ENCODE peak calls at places on chromosomes 13 and 19, in eight cellular contexts. A is IMR-90, D is mesothelial cell of epicardium, B is cardiac fibroblast, Y is dorsolateral prefrontal cortex, L is fibroblast of lung, J is kidney, S is psoas muscle. I is an unnamed sample.

GRCh38 chr19:36686365-36687213 is 823 bp upstream of the ZNF567 start:
- DNase-seq in A (peak; percentile 5), D (no peak), B (peak; percentile 9), Y (no peak), L (peak; percentile 12), J (peak; percentile 72), S (peak; percentile 54), I (no peak)

GRCh38 chr13:94175076-94175475 is 304.4 kb downstream of the DCT start:
- DNase-seq in A (no peak), D (no peak), B (no peak), Y (no peak), L (no peak), J (no peak), S (no peak), I (no peak)

GRCh38 chr19:12838182-12838890 is at the start of gene MAST1:
- DNase-seq in A (no peak), D (no peak), B (no peak), Y (peak; percentile 42), L (no peak), J (no peak), S (peak; percentile 51), I (peak; percentile 75)

GRCh38 chr13:25037057-25037813 is 58.7 kb upstream of the PABPC3 start:
- DNase-seq in A (peak; percentile 65), D (no peak), B (peak; percentile 76), Y (no peak), L (peak; percentile 73), J (no peak), S (no peak), I (no peak)

GRCh38 chr19:47243776-47244547 is 12.4 kb upstream of the CCDC9 start:
- DNase-seq in A (peak; percentile 97), D (peak; percentile 86), B (peak; percentile 98), Y (peak; percentile 71), L (peak; percentile 97), J (peak; percentile 97), S (peak; percentile 96), I (peak; percentile 98)

GRCh38 chr19:2867025-2867991 is at the start of gene ZNF556:
- DNase-seq in A (no peak), D (no peak), B (no peak), Y (no peak), L (no peak), J (peak; percentile 86), S (peak; percentile 77), I (no peak)

GRCh38 chr19:29815231-29815630 is 3.4 kb downstream of the CCNE1 start:
- DNase-seq in A (no peak), D (no peak), B (no peak), Y (no peak), L (no peak), J (no peak), S (peak; percentile 4), I (no peak)

GRCh38 chr19:49554701-49555181 is 25.6 kb downstream of the NOSIP start:
- DNase-seq in A (no peak), D (no peak), B (no peak), Y (no peak), L (no peak), J (no peak), S (no peak), I (no peak)

GRCh38 chr13:48994731-48995130 is 19.0 kb downstream of the FNDC3A start:
- DNase-seq in A (peak; percentile 68), D (no peak), B (peak; percentile 77), Y (no peak), L (peak; percentile 45), J (no peak), S (no peak), I (no peak)

GRCh38 chr19:16274466-16274865 is 50.2 kb upstream of the KLF2 start:
- DNase-seq in A (no peak), D (no peak), B (peak; percentile 45), Y (no peak), L (no peak), J (no peak), S (peak; percentile 64), I (no peak)

GRCh38 chr13:101942038-101942437 is 459.8 kb downstream of the FGF14 start:
- DNase-seq in A (peak; percentile 16), D (no peak), B (peak; percentile 61), Y (no peak), L (peak; percentile 59), J (no peak), S (no peak), I (no peak)

GRCh38 chr13:102355251-102355650 is 46.6 kb downstream of the FGF14 start:
- DNase-seq in A (no peak), D (no peak), B (no peak), Y (no peak), L (no peak), J (no peak), S (no peak), I (no peak)

GRCh38 chr13:110944121-110944967 is 29.5 kb upstream of the ANKRD10 start:
- DNase-seq in A (peak; percentile 69), D (no peak), B (peak; percentile 70), Y (no peak), L (peak; percentile 80), J (no peak), S (peak; percentile 35), I (no peak)

GRCh38 chr13:81487151-81487550 is 1146.2 kb upstream of the SPRY2 start:
- DNase-seq in A (no peak), D (no peak), B (peak; percentile 6), Y (no peak), L (no peak), J (no peak), S (no peak), I (no peak)

GRCh38 chr19:40210919-40211318 is 7.3 kb downstream of the TTC9B start:
- DNase-seq in A (no peak), D (no peak), B (no peak), Y (no peak), L (no peak), J (no peak), S (no peak), I (no peak)

GRCh38 chr13:23212621-23213020 is 31.8 kb downstream of the SGCG start:
- DNase-seq in A (no peak), D (no peak), B (no peak), Y (no peak), L (peak; percentile 27), J (no peak), S (no peak), I (no peak)

GRCh38 chr13:99813346-99814095 is 158.0 kb downstream of the ZIC5 start:
- DNase-seq in A (no peak), D (no peak), B (no peak), Y (no peak), L (no peak), J (no peak), S (no peak), I (no peak)

GRCh38 chr13:46949211-46949610 is 52.4 kb upstream of the HTR2A start:
- DNase-seq in A (no peak), D (no peak), B (no peak), Y (no peak), L (no peak), J (no peak), S (no peak), I (no peak)

GRCh38 chr13:77574076-77574475 is 38.6 kb downstream of the SCEL start:
- DNase-seq in A (no peak), D (no peak), B (no peak), Y (no peak), L (no peak), J (no peak), S (no peak), I (no peak)

GRCh38 chr13:51585696-51586095 is 1.4 kb downstream of the WDFY2 start:
- DNase-seq in A (peak; percentile 62), D (no peak), B (peak; percentile 84), Y (no peak), L (no peak), J (no peak), S (no peak), I (no peak)

GRCh38 chr13:43273362-43273761 is 250.0 kb downstream of the DNAJC15 start:
- DNase-seq in A (peak; percentile 59), D (no peak), B (peak; percentile 69), Y (no peak), L (no peak), J (no peak), S (no peak), I (no peak)

GRCh38 chr19:53195265-53195879 is 2.2 kb upstream of the ZNF665 start:
- DNase-seq in A (peak; percentile 81), D (no peak), B (peak; percentile 89), Y (peak; percentile 58), L (peak; percentile 86), J (no peak), S (peak; percentile 72), I (no peak)

GRCh38 chr19:29667941-29668340 is 2.7 kb downstream of the PLEKHF1 start:
- DNase-seq in A (no peak), D (no peak), B (no peak), Y (no peak), L (no peak), J (peak; percentile 73), S (no peak), I (no peak)

GRCh38 chr19:45558399-45558878 is 26.2 kb downstream of the OPA3 start:
- DNase-seq in A (peak; percentile 33), D (no peak), B (peak; percentile 52), Y (no peak), L (peak; percentile 50), J (no peak), S (no peak), I (no peak)
- TF ChIP-seq CTCF in A (peak; percentile 64), D (no peak), B (peak; percentile 77), Y (peak; percentile 39), L (peak; percentile 59), J (peak; percentile 60), S (peak; percentile 35), I (peak; percentile 71)

GRCh38 chr13:50512602-50513527 is 330.6 kb downstream of the DLEU7 start:
- DNase-seq in A (peak; percentile 61), D (no peak), B (peak; percentile 69), Y (peak; percentile 41), L (peak; percentile 70), J (peak; percentile 79), S (peak; percentile 73), I (no peak)
- TF ChIP-seq CTCF in A (no peak), D (no peak), B (no peak), Y (no peak), L (no peak), J (no peak), S (peak; percentile 9), I (peak; percentile 47)

DNA sequence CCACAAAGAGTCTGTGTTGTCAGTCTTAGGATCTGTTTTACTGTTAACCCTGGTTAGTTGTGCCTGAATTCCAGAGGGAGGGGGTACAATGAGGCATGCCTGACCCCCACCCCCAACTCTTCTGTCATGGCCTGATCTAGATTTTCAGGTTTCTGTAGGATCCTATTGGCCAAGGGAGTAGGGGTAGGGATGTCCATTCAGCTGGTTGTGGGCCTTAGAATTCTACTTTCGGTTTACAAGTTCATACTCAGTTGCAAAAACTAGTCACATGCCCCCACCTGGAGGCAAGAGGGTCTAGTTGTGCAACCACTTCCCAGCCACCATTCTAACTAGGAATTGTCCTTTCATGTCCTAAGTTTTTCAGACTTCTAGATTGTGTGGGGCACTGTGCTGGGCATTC is 94.3 kb upstream of the MBNL2 start:
- DNase-seq in A (no peak), D (no peak), B (no peak), Y (no peak), L (no peak), J (no peak), S (no peak), I (no peak)
- TF ChIP-seq CTCF in A (no peak), D (no peak), B (no peak), Y (no peak), L (no peak), J (no peak), S (no peak), I (no peak)

DNA sequence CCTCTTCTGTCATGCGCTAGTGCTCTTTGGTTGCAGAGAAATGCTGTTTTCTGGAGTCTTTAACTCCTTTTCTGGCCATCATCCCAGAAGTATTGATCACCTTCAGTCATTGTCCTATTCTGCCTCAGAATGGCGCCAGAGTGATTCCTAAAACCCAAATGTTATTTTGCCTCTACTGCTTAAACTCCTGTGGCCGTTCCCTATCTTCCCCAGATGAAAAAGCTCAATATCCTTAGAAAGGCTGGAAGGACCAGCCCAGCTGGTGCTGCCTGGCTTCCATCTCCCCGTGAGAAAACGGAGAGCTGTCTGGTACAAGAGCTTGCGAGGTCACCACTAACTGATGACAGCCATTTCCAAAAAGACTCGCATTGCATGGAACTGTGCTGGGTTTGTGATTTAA is 179.1 kb downstream of the RBM26 start:
- DNase-seq in A (no peak), D (no peak), B (no peak), Y (no peak), L (no peak), J (no peak), S (no peak), I (no peak)
- TF ChIP-seq CTCF in A (no peak), D (no peak), B (no peak), Y (no peak), L (no peak), J (no peak), S (no peak), I (no peak)